ENCODE peak calls at places on chromosomes 1 and 21, in ten cellular contexts. One of them, this sample, is unnamed.

GRCh38 chr1:2382621-2383361 is 8.6 kb downstream of the MORN1 start:
- DNase-seq in stimulated activated CD8-positive, alpha-beta memory T cell treated with anti-CD3 and anti-CD28 coated beads, Interleukin-7, amount 100 ng/mL, for 1 hour: no peak
- DNase-seq in HTR-8/SVneo: peak; percentile 48
- DNase-seq in cerebellar cortex: peak; percentile 78
- DNase-seq in M059J: peak; percentile 43
- DNase-seq in right lobe of liver: peak; percentile 53
- DNase-seq in anterior cingulate cortex: no peak
- DNase-seq in psoas muscle: no peak
- DNase-seq in Right ventricle myocardium superior: peak; percentile 55
- DNase-seq in islet precursor cell: peak; percentile 88
- DNase-seq in this sample: peak; percentile 48

GRCh38 chr1:175887521-175887920 is 144.1 kb upstream of the TNR start:
- DNase-seq in stimulated activated CD8-positive, alpha-beta memory T cell treated with anti-CD3 and anti-CD28 coated beads, Interleukin-7, amount 100 ng/mL, for 1 hour: no peak
- DNase-seq in HTR-8/SVneo: no peak
- DNase-seq in cerebellar cortex: no peak
- DNase-seq in M059J: no peak
- DNase-seq in right lobe of liver: no peak
- DNase-seq in anterior cingulate cortex: no peak
- DNase-seq in psoas muscle: no peak
- DNase-seq in Right ventricle myocardium superior: no peak
- DNase-seq in islet precursor cell: peak; percentile 50
- DNase-seq in this sample: no peak

GRCh38 chr1:67214420-67215174 is 48.3 kb downstream of the IL23R start:
- DNase-seq in stimulated activated CD8-positive, alpha-beta memory T cell treated with anti-CD3 and anti-CD28 coated beads, Interleukin-7, amount 100 ng/mL, for 1 hour: peak; percentile 19
- DNase-seq in HTR-8/SVneo: no peak
- DNase-seq in cerebellar cortex: peak; percentile 15
- DNase-seq in M059J: peak; percentile 46
- DNase-seq in right lobe of liver: peak; percentile 50
- DNase-seq in anterior cingulate cortex: no peak
- DNase-seq in psoas muscle: no peak
- DNase-seq in Right ventricle myocardium superior: no peak
- DNase-seq in islet precursor cell: no peak
- DNase-seq in this sample: peak; percentile 57

GRCh38 chr1:32539584-32540571 is 651 bp downstream of the ZBTB8A start:
- DNase-seq in stimulated activated CD8-positive, alpha-beta memory T cell treated with anti-CD3 and anti-CD28 coated beads, Interleukin-7, amount 100 ng/mL, for 1 hour: no peak
- DNase-seq in HTR-8/SVneo: peak; percentile 14
- DNase-seq in cerebellar cortex: peak; percentile 53
- DNase-seq in M059J: peak; percentile 60
- DNase-seq in right lobe of liver: peak; percentile 41
- DNase-seq in anterior cingulate cortex: no peak
- DNase-seq in psoas muscle: peak; percentile 29
- DNase-seq in Right ventricle myocardium superior: peak; percentile 46
- DNase-seq in islet precursor cell: peak; percentile 62
- DNase-seq in this sample: peak; percentile 56

GRCh38 chr1:77354996-77355395 is 73.2 kb downstream of the AK5 start:
- DNase-seq in stimulated activated CD8-positive, alpha-beta memory T cell treated with anti-CD3 and anti-CD28 coated beads, Interleukin-7, amount 100 ng/mL, for 1 hour: no peak
- DNase-seq in HTR-8/SVneo: no peak
- DNase-seq in cerebellar cortex: no peak
- DNase-seq in M059J: no peak
- DNase-seq in right lobe of liver: no peak
- DNase-seq in anterior cingulate cortex: no peak
- DNase-seq in psoas muscle: no peak
- DNase-seq in Right ventricle myocardium superior: no peak
- DNase-seq in islet precursor cell: no peak
- DNase-seq in this sample: no peak

GRCh38 chr1:88877382-88877825 is 14.0 kb downstream of the GTF2B start:
- DNase-seq in stimulated activated CD8-positive, alpha-beta memory T cell treated with anti-CD3 and anti-CD28 coated beads, Interleukin-7, amount 100 ng/mL, for 1 hour: no peak
- DNase-seq in HTR-8/SVneo: peak; percentile 21
- DNase-seq in cerebellar cortex: peak; percentile 50
- DNase-seq in M059J: peak; percentile 35
- DNase-seq in right lobe of liver: no peak
- DNase-seq in anterior cingulate cortex: no peak
- DNase-seq in psoas muscle: no peak
- DNase-seq in Right ventricle myocardium superior: no peak
- DNase-seq in islet precursor cell: no peak
- DNase-seq in this sample: peak; percentile 35

GRCh38 chr21:26169061-26169610 is 1.4 kb downstream of the APP start:
- DNase-seq in stimulated activated CD8-positive, alpha-beta memory T cell treated with anti-CD3 and anti-CD28 coated beads, Interleukin-7, amount 100 ng/mL, for 1 hour: no peak
- DNase-seq in HTR-8/SVneo: peak; percentile 51
- DNase-seq in cerebellar cortex: peak; percentile 85
- DNase-seq in M059J: peak; percentile 70
- DNase-seq in right lobe of liver: peak; percentile 50
- DNase-seq in anterior cingulate cortex: peak; percentile 51
- DNase-seq in psoas muscle: peak; percentile 20
- DNase-seq in Right ventricle myocardium superior: peak; percentile 53
- DNase-seq in islet precursor cell: peak; percentile 78
- DNase-seq in this sample: peak; percentile 68

GRCh38 chr1:186304982-186305949 is 69.8 kb downstream of the TPR start:
- DNase-seq in stimulated activated CD8-positive, alpha-beta memory T cell treated with anti-CD3 and anti-CD28 coated beads, Interleukin-7, amount 100 ng/mL, for 1 hour: no peak
- DNase-seq in HTR-8/SVneo: peak; percentile 31
- DNase-seq in cerebellar cortex: peak; percentile 22
- DNase-seq in M059J: peak; percentile 45
- DNase-seq in right lobe of liver: no peak
- DNase-seq in anterior cingulate cortex: no peak
- DNase-seq in psoas muscle: no peak
- DNase-seq in Right ventricle myocardium superior: no peak
- DNase-seq in islet precursor cell: no peak
- DNase-seq in this sample: peak; percentile 56

GRCh38 chr1:115833806-115834205 is 7.1 kb downstream of the NHLH2 start:
- DNase-seq in stimulated activated CD8-positive, alpha-beta memory T cell treated with anti-CD3 and anti-CD28 coated beads, Interleukin-7, amount 100 ng/mL, for 1 hour: no peak
- DNase-seq in HTR-8/SVneo: no peak
- DNase-seq in cerebellar cortex: no peak
- DNase-seq in M059J: no peak
- DNase-seq in right lobe of liver: no peak
- DNase-seq in anterior cingulate cortex: no peak
- DNase-seq in psoas muscle: no peak
- DNase-seq in Right ventricle myocardium superior: no peak
- DNase-seq in islet precursor cell: peak; percentile 84
- DNase-seq in this sample: no peak

GRCh38 chr1:44029911-44030605 is 1.2 kb downstream of the SLC6A9 start:
- DNase-seq in stimulated activated CD8-positive, alpha-beta memory T cell treated with anti-CD3 and anti-CD28 coated beads, Interleukin-7, amount 100 ng/mL, for 1 hour: peak; percentile 69
- DNase-seq in HTR-8/SVneo: peak; percentile 76
- DNase-seq in cerebellar cortex: peak; percentile 86
- DNase-seq in M059J: peak; percentile 88
- DNase-seq in right lobe of liver: peak; percentile 88
- DNase-seq in anterior cingulate cortex: peak; percentile 85
- DNase-seq in psoas muscle: peak; percentile 89
- DNase-seq in Right ventricle myocardium superior: peak; percentile 94
- DNase-seq in islet precursor cell: peak; percentile 93
- DNase-seq in this sample: peak; percentile 93

GRCh38 chr1:222896630-222897526 is 82.0 kb downstream of the DISP1 start:
- DNase-seq in stimulated activated CD8-positive, alpha-beta memory T cell treated with anti-CD3 and anti-CD28 coated beads, Interleukin-7, amount 100 ng/mL, for 1 hour: no peak
- DNase-seq in HTR-8/SVneo: no peak
- DNase-seq in cerebellar cortex: no peak
- DNase-seq in M059J: peak; percentile 60
- DNase-seq in right lobe of liver: no peak
- DNase-seq in anterior cingulate cortex: no peak
- DNase-seq in psoas muscle: no peak
- DNase-seq in Right ventricle myocardium superior: no peak
- DNase-seq in islet precursor cell: no peak
- DNase-seq in this sample: no peak

GRCh38 chr1:208065862-208066261 is 154.9 kb upstream of the CD34 start:
- DNase-seq in stimulated activated CD8-positive, alpha-beta memory T cell treated with anti-CD3 and anti-CD28 coated beads, Interleukin-7, amount 100 ng/mL, for 1 hour: no peak
- DNase-seq in HTR-8/SVneo: no peak
- DNase-seq in cerebellar cortex: no peak
- DNase-seq in M059J: peak; percentile 43
- DNase-seq in right lobe of liver: no peak
- DNase-seq in anterior cingulate cortex: no peak
- DNase-seq in psoas muscle: no peak
- DNase-seq in Right ventricle myocardium superior: no peak
- DNase-seq in islet precursor cell: no peak
- DNase-seq in this sample: peak; percentile 17

GRCh38 chr1:195934839-195935557 is 673.2 kb downstream of the KCNT2 start:
- DNase-seq in stimulated activated CD8-positive, alpha-beta memory T cell treated with anti-CD3 and anti-CD28 coated beads, Interleukin-7, amount 100 ng/mL, for 1 hour: no peak
- DNase-seq in HTR-8/SVneo: no peak
- DNase-seq in cerebellar cortex: no peak
- DNase-seq in M059J: no peak
- DNase-seq in right lobe of liver: no peak
- DNase-seq in anterior cingulate cortex: no peak
- DNase-seq in psoas muscle: no peak
- DNase-seq in Right ventricle myocardium superior: no peak
- DNase-seq in islet precursor cell: no peak
- DNase-seq in this sample: no peak

GRCh38 chr21:34737115-34737514 is 68.3 kb downstream of the CLIC6 start:
- DNase-seq in stimulated activated CD8-positive, alpha-beta memory T cell treated with anti-CD3 and anti-CD28 coated beads, Interleukin-7, amount 100 ng/mL, for 1 hour: no peak
- DNase-seq in HTR-8/SVneo: no peak
- DNase-seq in cerebellar cortex: no peak
- DNase-seq in M059J: peak; percentile 54
- DNase-seq in right lobe of liver: no peak
- DNase-seq in anterior cingulate cortex: no peak
- DNase-seq in psoas muscle: no peak
- DNase-seq in Right ventricle myocardium superior: no peak
- DNase-seq in islet precursor cell: no peak
- DNase-seq in this sample: peak; percentile 27

GRCh38 chr1:31915438-31915837 is 22.7 kb downstream of the PTP4A2 start:
- DNase-seq in stimulated activated CD8-positive, alpha-beta memory T cell treated with anti-CD3 and anti-CD28 coated beads, Interleukin-7, amount 100 ng/mL, for 1 hour: no peak
- DNase-seq in HTR-8/SVneo: no peak
- DNase-seq in cerebellar cortex: no peak
- DNase-seq in M059J: no peak
- DNase-seq in right lobe of liver: no peak
- DNase-seq in anterior cingulate cortex: no peak
- DNase-seq in psoas muscle: no peak
- DNase-seq in Right ventricle myocardium superior: no peak
- DNase-seq in islet precursor cell: no peak
- DNase-seq in this sample: no peak

GRCh38 chr1:30732277-30732996 is 9.1 kb upstream of the MATN1 start:
- DNase-seq in stimulated activated CD8-positive, alpha-beta memory T cell treated with anti-CD3 and anti-CD28 coated beads, Interleukin-7, amount 100 ng/mL, for 1 hour: no peak
- DNase-seq in HTR-8/SVneo: peak; percentile 34
- DNase-seq in cerebellar cortex: no peak
- DNase-seq in M059J: peak; percentile 98
- DNase-seq in right lobe of liver: no peak
- DNase-seq in anterior cingulate cortex: no peak
- DNase-seq in psoas muscle: no peak
- DNase-seq in Right ventricle myocardium superior: no peak
- DNase-seq in islet precursor cell: peak; percentile 89
- DNase-seq in this sample: no peak

GRCh38 chr1:231279081-231279480 is 38.1 kb downstream of the GNPAT start:
- DNase-seq in stimulated activated CD8-positive, alpha-beta memory T cell treated with anti-CD3 and anti-CD28 coated beads, Interleukin-7, amount 100 ng/mL, for 1 hour: no peak
- DNase-seq in HTR-8/SVneo: no peak
- DNase-seq in cerebellar cortex: no peak
- DNase-seq in M059J: peak; percentile 43
- DNase-seq in right lobe of liver: no peak
- DNase-seq in anterior cingulate cortex: no peak
- DNase-seq in psoas muscle: no peak
- DNase-seq in Right ventricle myocardium superior: no peak
- DNase-seq in islet precursor cell: no peak
- DNase-seq in this sample: peak; percentile 86

GRCh38 chr1:28328228-28328648 is 602 bp upstream of the MED18 start:
- DNase-seq in stimulated activated CD8-positive, alpha-beta memory T cell treated with anti-CD3 and anti-CD28 coated beads, Interleukin-7, amount 100 ng/mL, for 1 hour: no peak
- DNase-seq in HTR-8/SVneo: no peak
- DNase-seq in cerebellar cortex: no peak
- DNase-seq in M059J: no peak
- DNase-seq in right lobe of liver: no peak
- DNase-seq in anterior cingulate cortex: no peak
- DNase-seq in psoas muscle: no peak
- DNase-seq in Right ventricle myocardium superior: peak; percentile 41
- DNase-seq in islet precursor cell: no peak
- DNase-seq in this sample: no peak

GRCh38 chr21:44592446-44593365 is at the start of gene KRTAP10-6:
- DNase-seq in stimulated activated CD8-positive, alpha-beta memory T cell treated with anti-CD3 and anti-CD28 coated beads, Interleukin-7, amount 100 ng/mL, for 1 hour: no peak
- DNase-seq in HTR-8/SVneo: no peak
- DNase-seq in cerebellar cortex: no peak
- DNase-seq in M059J: no peak
- DNase-seq in right lobe of liver: no peak
- DNase-seq in anterior cingulate cortex: no peak
- DNase-seq in psoas muscle: no peak
- DNase-seq in Right ventricle myocardium superior: no peak
- DNase-seq in islet precursor cell: no peak
- DNase-seq in this sample: no peak

GRCh38 chr21:26798856-26799751 is 46.1 kb downstream of the ADAMTS1 start:
- DNase-seq in stimulated activated CD8-positive, alpha-beta memory T cell treated with anti-CD3 and anti-CD28 coated beads, Interleukin-7, amount 100 ng/mL, for 1 hour: no peak
- DNase-seq in HTR-8/SVneo: no peak
- DNase-seq in cerebellar cortex: no peak
- DNase-seq in M059J: peak; percentile 51
- DNase-seq in right lobe of liver: no peak
- DNase-seq in anterior cingulate cortex: no peak
- DNase-seq in psoas muscle: no peak
- DNase-seq in Right ventricle myocardium superior: no peak
- DNase-seq in islet precursor cell: no peak
- DNase-seq in this sample: peak; percentile 33

GRCh38 chr21:42563261-42564045 is 49.8 kb downstream of the SLC37A1 start:
- DNase-seq in stimulated activated CD8-positive, alpha-beta memory T cell treated with anti-CD3 and anti-CD28 coated beads, Interleukin-7, amount 100 ng/mL, for 1 hour: no peak
- DNase-seq in HTR-8/SVneo: no peak
- DNase-seq in cerebellar cortex: no peak
- DNase-seq in M059J: no peak
- DNase-seq in right lobe of liver: peak; percentile 31
- DNase-seq in anterior cingulate cortex: no peak
- DNase-seq in psoas muscle: no peak
- DNase-seq in Right ventricle myocardium superior: no peak
- DNase-seq in islet precursor cell: peak; percentile 38
- DNase-seq in this sample: peak; percentile 84

This sample was measured in epithelial cell of esophagus.